ENCODE peak calls at places on chromosomes 16 and 17, in eight cellular contexts. One of them, this sample, is unnamed.

GRCh38 chr16:72199938-72200337 is 28.0 kb upstream of the PMFBP1 start:
- DNase-seq in tibial nerve: no peak
- DNase-seq in effector memory CD4-positive, alpha-beta T cell: no peak
- DNase-seq in neuronal stem cell: no peak
- DNase-seq in body of pancreas: no peak
- DNase-seq in stomach: no peak
- DNase-seq in left ventricle myocardium inferior: no peak
- DNase-seq in CD8-positive, alpha-beta memory T cell: no peak
- DNase-seq in this sample: no peak

GRCh38 chr16:8929086-8929748 is 34.5 kb downstream of the USP7 start:
- DNase-seq in effector memory CD4-positive, alpha-beta T cell: no peak
- DNase-seq in tibial nerve: no peak
- DNase-seq in left ventricle myocardium inferior: no peak
- DNase-seq in neuronal stem cell: no peak
- DNase-seq in stomach: no peak
- DNase-seq in CD8-positive, alpha-beta memory T cell: no peak
- DNase-seq in body of pancreas: no peak
- DNase-seq in this sample: no peak

GRCh38 chr17:69960755-69961154 is 114.3 kb upstream of the KCNJ16 start:
- DNase-seq in effector memory CD4-positive, alpha-beta T cell: no peak
- DNase-seq in neuronal stem cell: no peak
- DNase-seq in CD8-positive, alpha-beta memory T cell: no peak
- DNase-seq in left ventricle myocardium inferior: peak; percentile 55
- DNase-seq in body of pancreas: peak; percentile 15
- DNase-seq in tibial nerve: peak; percentile 10
- DNase-seq in stomach: peak; percentile 62
- DNase-seq in this sample: no peak

GRCh38 chr17:32487460-32488176 is 825 bp downstream of the CDK5R1 start:
- DNase-seq in body of pancreas: no peak
- DNase-seq in neuronal stem cell: peak; percentile 23
- DNase-seq in CD8-positive, alpha-beta memory T cell: no peak
- DNase-seq in tibial nerve: no peak
- DNase-seq in stomach: no peak
- DNase-seq in effector memory CD4-positive, alpha-beta T cell: no peak
- DNase-seq in left ventricle myocardium inferior: no peak
- DNase-seq in this sample: no peak

GRCh38 chr17:50163846-50164696 is 1.7 kb upstream of the SGCA start:
- DNase-seq in effector memory CD4-positive, alpha-beta T cell: no peak
- DNase-seq in stomach: no peak
- DNase-seq in neuronal stem cell: no peak
- DNase-seq in body of pancreas: no peak
- DNase-seq in left ventricle myocardium inferior: peak; percentile 64
- DNase-seq in CD8-positive, alpha-beta memory T cell: no peak
- DNase-seq in tibial nerve: no peak
- DNase-seq in this sample: no peak

GRCh38 chr16:3131755-3132377 is 3.0 kb upstream of the ZNF213 start:
- DNase-seq in CD8-positive, alpha-beta memory T cell: no peak
- DNase-seq in left ventricle myocardium inferior: no peak
- DNase-seq in body of pancreas: peak; percentile 36
- DNase-seq in effector memory CD4-positive, alpha-beta T cell: no peak
- DNase-seq in tibial nerve: no peak
- DNase-seq in neuronal stem cell: no peak
- DNase-seq in stomach: peak; percentile 48
- DNase-seq in this sample: no peak

GRCh38 chr16:12539185-12539929 is 264.3 kb downstream of the CPPED1 start:
- DNase-seq in CD8-positive, alpha-beta memory T cell: no peak
- DNase-seq in neuronal stem cell: no peak
- DNase-seq in tibial nerve: no peak
- DNase-seq in effector memory CD4-positive, alpha-beta T cell: no peak
- DNase-seq in stomach: no peak
- DNase-seq in left ventricle myocardium inferior: no peak
- DNase-seq in body of pancreas: no peak
- DNase-seq in this sample: no peak

GRCh38 chr17:66661411-66661843 is 173.5 kb upstream of the CACNG5 start:
- DNase-seq in effector memory CD4-positive, alpha-beta T cell: no peak
- DNase-seq in stomach: peak; percentile 45
- DNase-seq in CD8-positive, alpha-beta memory T cell: no peak
- DNase-seq in neuronal stem cell: no peak
- DNase-seq in body of pancreas: no peak
- DNase-seq in left ventricle myocardium inferior: no peak
- DNase-seq in tibial nerve: no peak
- DNase-seq in this sample: no peak

GRCh38 chr16:85659805-85660511 is 28.8 kb downstream of the GINS2 start:
- DNase-seq in tibial nerve: peak; percentile 27
- DNase-seq in stomach: peak; percentile 70
- DNase-seq in neuronal stem cell: peak; percentile 68
- DNase-seq in effector memory CD4-positive, alpha-beta T cell: no peak
- DNase-seq in CD8-positive, alpha-beta memory T cell: peak; percentile 43
- DNase-seq in body of pancreas: peak; percentile 59
- DNase-seq in left ventricle myocardium inferior: peak; percentile 77
- DNase-seq in this sample: peak; percentile 39

GRCh38 chr16:11094075-11094593 is 149.8 kb downstream of the CLEC16A start:
- DNase-seq in body of pancreas: no peak
- DNase-seq in effector memory CD4-positive, alpha-beta T cell: no peak
- DNase-seq in left ventricle myocardium inferior: no peak
- DNase-seq in CD8-positive, alpha-beta memory T cell: no peak
- DNase-seq in stomach: no peak
- DNase-seq in neuronal stem cell: no peak
- DNase-seq in tibial nerve: no peak
- DNase-seq in this sample: no peak

GRCh38 chr16:57838161-57838560 is 35.9 kb upstream of the KIFC3 start:
- DNase-seq in effector memory CD4-positive, alpha-beta T cell: no peak
- DNase-seq in neuronal stem cell: no peak
- DNase-seq in body of pancreas: no peak
- DNase-seq in left ventricle myocardium inferior: no peak
- DNase-seq in tibial nerve: no peak
- DNase-seq in stomach: no peak
- DNase-seq in CD8-positive, alpha-beta memory T cell: no peak
- DNase-seq in this sample: no peak

GRCh38 chr16:46748775-46749705 is 896 bp upstream of the MYLK3 start:
- DNase-seq in tibial nerve: no peak
- DNase-seq in left ventricle myocardium inferior: peak; percentile 82
- DNase-seq in effector memory CD4-positive, alpha-beta T cell: no peak
- DNase-seq in CD8-positive, alpha-beta memory T cell: no peak
- DNase-seq in body of pancreas: no peak
- DNase-seq in stomach: no peak
- DNase-seq in neuronal stem cell: no peak
- DNase-seq in this sample: no peak

GRCh38 chr17:79950306-79950705 is 85.4 kb downstream of the TBC1D16 start:
- DNase-seq in body of pancreas: peak; percentile 48
- DNase-seq in left ventricle myocardium inferior: peak; percentile 13
- DNase-seq in CD8-positive, alpha-beta memory T cell: no peak
- DNase-seq in effector memory CD4-positive, alpha-beta T cell: no peak
- DNase-seq in neuronal stem cell: peak; percentile 59
- DNase-seq in stomach: peak; percentile 69
- DNase-seq in tibial nerve: no peak
- DNase-seq in this sample: no peak

GRCh38 chr17:20999044-20999573 is 43.7 kb downstream of the USP22 start:
- DNase-seq in stomach: no peak
- DNase-seq in tibial nerve: no peak
- DNase-seq in effector memory CD4-positive, alpha-beta T cell: no peak
- DNase-seq in left ventricle myocardium inferior: no peak
- DNase-seq in CD8-positive, alpha-beta memory T cell: no peak
- DNase-seq in neuronal stem cell: no peak
- DNase-seq in body of pancreas: peak; percentile 23
- DNase-seq in this sample: no peak

GRCh38 chr16:70592106-70592571 is 54.2 kb upstream of the IL34 start:
- DNase-seq in CD8-positive, alpha-beta memory T cell: no peak
- DNase-seq in neuronal stem cell: no peak
- DNase-seq in tibial nerve: no peak
- DNase-seq in stomach: no peak
- DNase-seq in effector memory CD4-positive, alpha-beta T cell: no peak
- DNase-seq in left ventricle myocardium inferior: peak; percentile 42
- DNase-seq in body of pancreas: no peak
- DNase-seq in this sample: no peak

GRCh38 chr16:2966803-2967184 is 2.4 kb upstream of the PAQR4 start:
- DNase-seq in stomach: peak; percentile 55
- DNase-seq in neuronal stem cell: no peak
- DNase-seq in left ventricle myocardium inferior: no peak
- DNase-seq in effector memory CD4-positive, alpha-beta T cell: no peak
- DNase-seq in tibial nerve: no peak
- DNase-seq in body of pancreas: peak; percentile 54
- DNase-seq in CD8-positive, alpha-beta memory T cell: peak; percentile 8
- DNase-seq in this sample: no peak

GRCh38 chr16:57801856-57802634 is at the start of gene KIFC3:
- DNase-seq in stomach: peak; percentile 83
- DNase-seq in body of pancreas: peak; percentile 86
- DNase-seq in CD8-positive, alpha-beta memory T cell: no peak
- DNase-seq in tibial nerve: peak; percentile 65
- DNase-seq in neuronal stem cell: no peak
- DNase-seq in effector memory CD4-positive, alpha-beta T cell: peak; percentile 70
- DNase-seq in left ventricle myocardium inferior: peak; percentile 88
- DNase-seq in this sample: no peak

GRCh38 chr17:311119-311848 is 41.3 kb downstream of the RPH3AL start:
- DNase-seq in body of pancreas: no peak
- DNase-seq in CD8-positive, alpha-beta memory T cell: no peak
- DNase-seq in effector memory CD4-positive, alpha-beta T cell: no peak
- DNase-seq in tibial nerve: no peak
- DNase-seq in neuronal stem cell: no peak
- DNase-seq in stomach: no peak
- DNase-seq in left ventricle myocardium inferior: no peak
- DNase-seq in this sample: no peak
- H3K4me1 ChIP-seq in body of pancreas: peaks cover 36% of the 10 kb centered on the region
- H3K4me1 ChIP-seq in CD8-positive, alpha-beta memory T cell: no peaks in the 10 kb centered on the region
- H3K4me1 ChIP-seq in effector memory CD4-positive, alpha-beta T cell: no peaks in the 10 kb centered on the region
- H3K4me1 ChIP-seq in tibial nerve: no peaks in the 10 kb centered on the region
- H3K4me1 ChIP-seq in neuronal stem cell: peaks cover 47% of the 10 kb centered on the region
- H3K4me1 ChIP-seq in stomach: peaks cover 4% of the 10 kb centered on the region
- H3K4me1 ChIP-seq in left ventricle myocardium inferior: peaks cover 11% of the 10 kb centered on the region
- H3K4me1 ChIP-seq in this sample: peaks cover 6% of the 10 kb centered on the region

GRCh38 chr17:47066095-47066494 is 87.0 kb upstream of the RPRML start:
- DNase-seq in neuronal stem cell: no peak
- DNase-seq in stomach: no peak
- DNase-seq in CD8-positive, alpha-beta memory T cell: no peak
- DNase-seq in body of pancreas: no peak
- DNase-seq in left ventricle myocardium inferior: no peak
- DNase-seq in effector memory CD4-positive, alpha-beta T cell: no peak
- DNase-seq in tibial nerve: no peak
- DNase-seq in this sample: peak; percentile 20
- H3K4me3 ChIP-seq in neuronal stem cell: no peak overlapping the region
- H3K4me3 ChIP-seq in stomach: no peak overlapping the region
- H3K4me3 ChIP-seq in CD8-positive, alpha-beta memory T cell: no peak overlapping the region
- H3K4me3 ChIP-seq in body of pancreas: no peak overlapping the region
- H3K4me3 ChIP-seq in left ventricle myocardium inferior: peak overlapping the region; percentile 82
- H3K4me3 ChIP-seq in effector memory CD4-positive, alpha-beta T cell: no peak overlapping the region
- H3K4me3 ChIP-seq in tibial nerve: no peak overlapping the region
- H3K4me3 ChIP-seq in this sample: no peak overlapping the region

GRCh38 chr16:35147556-35148504 is 1688.4 kb downstream of the TP53TG3F start:
- DNase-seq in body of pancreas: no peak
- DNase-seq in stomach: no peak
- DNase-seq in left ventricle myocardium inferior: no peak
- DNase-seq in neuronal stem cell: no peak
- DNase-seq in effector memory CD4-positive, alpha-beta T cell: no peak
- DNase-seq in tibial nerve: no peak
- DNase-seq in CD8-positive, alpha-beta memory T cell: no peak
- DNase-seq in this sample: no peak

GRCh38 chr16:35146031-35146710 is 1686.8 kb downstream of the TP53TG3F start:
- DNase-seq in CD8-positive, alpha-beta memory T cell: no peak
- DNase-seq in body of pancreas: no peak
- DNase-seq in left ventricle myocardium inferior: no peak
- DNase-seq in tibial nerve: no peak
- DNase-seq in neuronal stem cell: no peak
- DNase-seq in effector memory CD4-positive, alpha-beta T cell: no peak
- DNase-seq in stomach: no peak
- DNase-seq in this sample: no peak

GRCh38 chr16:35148748-35149147 is 1689.3 kb downstream of the TP53TG3F start:
- DNase-seq in CD8-positive, alpha-beta memory T cell: no peak
- DNase-seq in left ventricle myocardium inferior: no peak
- DNase-seq in stomach: no peak
- DNase-seq in effector memory CD4-positive, alpha-beta T cell: no peak
- DNase-seq in neuronal stem cell: no peak
- DNase-seq in body of pancreas: no peak
- DNase-seq in tibial nerve: no peak
- DNase-seq in this sample: no peak

GRCh38 chr16:35144212-35144932 is 1685.0 kb downstream of the TP53TG3F start:
- DNase-seq in neuronal stem cell: no peak
- DNase-seq in stomach: no peak
- DNase-seq in body of pancreas: no peak
- DNase-seq in tibial nerve: no peak
- DNase-seq in effector memory CD4-positive, alpha-beta T cell: no peak
- DNase-seq in left ventricle myocardium inferior: no peak
- DNase-seq in CD8-positive, alpha-beta memory T cell: no peak
- DNase-seq in this sample: no peak

GRCh38 chr16:35146723-35147458 is 1687.5 kb downstream of the TP53TG3F start:
- DNase-seq in stomach: no peak
- DNase-seq in CD8-positive, alpha-beta memory T cell: no peak
- DNase-seq in tibial nerve: no peak
- DNase-seq in body of pancreas: no peak
- DNase-seq in effector memory CD4-positive, alpha-beta T cell: no peak
- DNase-seq in left ventricle myocardium inferior: no peak
- DNase-seq in neuronal stem cell: no peak
- DNase-seq in this sample: no peak
- H3K9me3 ChIP-seq in stomach: peaks cover 5% of the 10 kb centered on the region
- H3K9me3 ChIP-seq in CD8-positive, alpha-beta memory T cell: no peaks in the 10 kb centered on the region
- H3K9me3 ChIP-seq in tibial nerve: no peaks in the 10 kb centered on the region
- H3K9me3 ChIP-seq in body of pancreas: no peaks in the 10 kb centered on the region
- H3K9me3 ChIP-seq in effector memory CD4-positive, alpha-beta T cell: peaks cover 5% of the 10 kb centered on the region
- H3K9me3 ChIP-seq in left ventricle myocardium inferior: peaks cover 15% of the 10 kb centered on the region
- H3K9me3 ChIP-seq in neuronal stem cell: peaks cover 86% of the 10 kb centered on the region
- H3K9me3 ChIP-seq in this sample: peaks cover 37% of the 10 kb centered on the region

DNA sequence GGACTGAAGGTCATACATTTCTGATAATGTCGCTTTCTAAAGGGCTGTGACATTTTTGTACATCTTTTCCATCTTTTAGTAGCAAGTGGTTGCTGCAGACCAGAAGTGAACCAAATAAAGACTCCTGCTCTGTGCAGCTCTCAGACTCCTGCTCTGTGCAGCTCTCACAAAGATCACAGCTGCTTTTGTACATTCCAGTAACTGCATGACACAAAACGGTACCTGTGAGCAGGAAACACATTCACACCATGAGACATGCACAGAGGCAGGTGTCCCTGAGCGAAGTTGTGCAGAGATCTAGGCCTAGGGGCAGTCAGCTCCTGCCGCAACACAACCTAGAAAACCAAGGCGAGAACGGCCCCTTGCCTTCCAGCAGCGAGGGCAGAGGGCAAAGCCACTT is 67.5 kb downstream of the KLHDC4 start:
- DNase-seq in left ventricle myocardium inferior: no peak
- DNase-seq in CD8-positive, alpha-beta memory T cell: no peak
- DNase-seq in tibial nerve: no peak
- DNase-seq in effector memory CD4-positive, alpha-beta T cell: no peak
- DNase-seq in body of pancreas: no peak
- DNase-seq in neuronal stem cell: no peak
- DNase-seq in stomach: no peak
- DNase-seq in this sample: no peak
- H3K4me1 ChIP-seq in left ventricle myocardium inferior: peaks cover 6% of the 10 kb centered on the region
- H3K4me1 ChIP-seq in CD8-positive, alpha-beta memory T cell: peaks cover 37% of the 10 kb centered on the region
- H3K4me1 ChIP-seq in tibial nerve: no peaks in the 10 kb centered on the region
- H3K4me1 ChIP-seq in effector memory CD4-positive, alpha-beta T cell: peaks cover 30% of the 10 kb centered on the region
- H3K4me1 ChIP-seq in body of pancreas: no peaks in the 10 kb centered on the region
- H3K4me1 ChIP-seq in neuronal stem cell: no peaks in the 10 kb centered on the region
- H3K4me1 ChIP-seq in stomach: no peaks in the 10 kb centered on the region
- H3K4me1 ChIP-seq in this sample: no peaks in the 10 kb centered on the region

GRCh38 chr17:35878361-35878760 is 1.8 kb downstream of the CCL5 start:
- DNase-seq in body of pancreas: no peak
- DNase-seq in neuronal stem cell: no peak
- DNase-seq in CD8-positive, alpha-beta memory T cell: no peak
- DNase-seq in effector memory CD4-positive, alpha-beta T cell: no peak
- DNase-seq in stomach: no peak
- DNase-seq in tibial nerve: no peak
- DNase-seq in left ventricle myocardium inferior: no peak
- DNase-seq in this sample: no peak
- H3K4me3 ChIP-seq in body of pancreas: no peak overlapping the region
- H3K4me3 ChIP-seq in neuronal stem cell: no peak overlapping the region
- H3K4me3 ChIP-seq in CD8-positive, alpha-beta memory T cell: peak overlapping the region; percentile 76
- H3K4me3 ChIP-seq in effector memory CD4-positive, alpha-beta T cell: no peak overlapping the region
- H3K4me3 ChIP-seq in stomach: peak overlapping the region; percentile 28
- H3K4me3 ChIP-seq in tibial nerve: no peak overlapping the region
- H3K4me3 ChIP-seq in left ventricle myocardium inferior: no peak overlapping the region
- H3K4me3 ChIP-seq in this sample: no peak overlapping the region